ENCODE peak calls at places on chromosome 13, in nine cellular contexts. F, B, A, P, Z, R, G, S and Q are unnamed samples.

GRCh38 chr13:43360911-43361605 is 337.7 kb downstream of the DNAJC15 start:
- DNase-seq in B (no peak), Z (peak), F (peak), S (no peak), A (no peak), P (no peak), G (no peak), R (no peak), Q (no peak)

GRCh38 chr13:23979361-23980159 is 82.3 kb upstream of the C1QTNF9B start:
- DNase-seq in A (peak), F (peak), P (peak), S (peak), R (peak), G (peak), B (peak), Z (peak), Q (peak)

GRCh38 chr13:114115191-114115671 is 17.2 kb downstream of the RASA3 start:
- DNase-seq in B (peak), G (no peak), Z (peak), F (peak), S (no peak), A (peak), P (peak), R (no peak), Q (no peak)

GRCh38 chr13:23462815-23463559 is 29.5 kb upstream of the SACS start:
- DNase-seq in S (no peak), A (no peak), R (peak), G (no peak), B (no peak), P (no peak), F (peak), Z (no peak), Q (no peak)

GRCh38 chr13:76637651-76638111 is 248.5 kb downstream of the KCTD12 start:
- DNase-seq in P (no peak), F (peak), Z (no peak), R (no peak), B (no peak), G (no peak), A (no peak), S (no peak), Q (no peak)

GRCh38 chr13:39186205-39186880 is 148.1 kb downstream of the NHLRC3 start:
- DNase-seq in G (no peak), A (no peak), R (no peak), F (no peak), P (peak), S (no peak), Z (no peak), B (no peak), Q (no peak)

GRCh38 chr13:100349594-100349993 is 239.0 kb downstream of the GGACT start:
- DNase-seq in S (no peak), B (no peak), G (no peak), Z (no peak), R (no peak), F (no peak), P (no peak), A (no peak), Q (no peak)

GRCh38 chr13:30305456-30305855 is 1.9 kb downstream of the KATNAL1 start:
- DNase-seq in G (no peak), B (no peak), Z (no peak), S (no peak), F (no peak), A (no peak), P (no peak), R (no peak), Q (no peak)

GRCh38 chr13:60591348-60591747 is 194.3 kb downstream of the TDRD3 start:
- DNase-seq in A (no peak), G (no peak), P (no peak), F (peak), B (no peak), R (no peak), Z (no peak), S (peak), Q (no peak)

GRCh38 chr13:65670014-65670625 is 1560.0 kb downstream of the PCDH9 start:
- DNase-seq in S (no peak), G (no peak), R (no peak), B (no peak), P (no peak), F (no peak), A (no peak), Z (no peak), Q (no peak)

GRCh38 chr13:65461590-65461989 is 1768.5 kb downstream of the PCDH9 start:
- DNase-seq in P (no peak), G (no peak), B (no peak), F (peak), S (no peak), R (no peak), Z (no peak), A (no peak), Q (no peak)

GRCh38 chr13:77000475-77000874 is 8.6 kb downstream of the CLN5 start:
- DNase-seq in B (no peak), R (no peak), S (no peak), A (no peak), Z (no peak), P (no peak), G (no peak), F (no peak), Q (no peak)

GRCh38 chr13:74825170-74825948 is 656.6 kb downstream of the TBC1D4 start:
- DNase-seq in Z (no peak), G (no peak), S (peak), R (no peak), P (peak), F (peak), B (no peak), A (no peak), Q (no peak)

GRCh38 chr13:86085890-86086289 is 286.7 kb upstream of the SLITRK6 start:
- DNase-seq in F (no peak), A (no peak), R (no peak), S (no peak), P (no peak), G (no peak), B (no peak), Z (no peak), Q (no peak)

GRCh38 chr13:82661126-82661525 is 1221.1 kb downstream of the SLITRK1 start:
- DNase-seq in A (no peak), B (no peak), P (no peak), R (no peak), G (no peak), S (no peak), F (no peak), Z (no peak), Q (no peak)

GRCh38 chr13:26320766-26321165 is 66.8 kb downstream of the CDK8 start:
- DNase-seq in R (no peak), F (no peak), Z (no peak), B (no peak), A (no peak), P (no peak), G (no peak), S (no peak), Q (no peak)

GRCh38 chr13:74301200-74302063 is 167.2 kb upstream of the KLF12 start:
- DNase-seq in G (no peak), A (no peak), Z (no peak), P (no peak), B (no peak), F (peak), R (no peak), S (no peak), Q (no peak)

GRCh38 chr13:75739244-75739868 is 103.2 kb downstream of the LMO7 start:
- DNase-seq in F (peak), B (no peak), Z (no peak), P (no peak), A (no peak), S (no peak), G (no peak), R (no peak), Q (no peak)

GRCh38 chr13:79742923-79743322 is 262.0 kb downstream of the NDFIP2 start:
- DNase-seq in G (no peak), P (no peak), R (no peak), F (no peak), S (no peak), B (no peak), Z (no peak), A (no peak), Q (no peak)

GRCh38 chr13:109568273-109568900 is 218.0 kb downstream of the IRS2 start:
- DNase-seq in S (no peak), P (no peak), B (no peak), R (no peak), Z (peak), F (no peak), A (no peak), G (no peak), Q (no peak)

DNA sequence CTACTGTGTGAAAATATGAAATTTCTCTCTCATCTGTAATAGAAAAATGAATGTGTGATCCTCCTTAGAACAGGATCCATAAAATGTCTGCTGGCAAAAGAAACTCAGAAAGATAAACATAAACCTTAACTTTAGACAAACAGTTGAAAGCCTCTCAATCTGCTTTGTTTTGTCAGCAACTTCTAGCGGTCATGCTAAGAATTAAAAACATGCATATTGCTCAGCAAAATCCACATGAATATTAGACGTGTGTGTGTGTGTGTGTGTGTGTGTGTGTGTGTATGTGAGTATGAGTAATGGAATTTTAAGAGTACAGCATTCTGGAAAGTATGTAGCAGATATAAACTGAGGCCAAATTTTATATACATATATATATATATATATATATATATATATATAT is 1779.2 kb upstream of the MIR17HG start:
- DNase-seq in R (no peak), A (no peak), S (no peak), Z (no peak), G (no peak), B (no peak), P (no peak), F (peak), Q (no peak)
- TF ChIP-seq CTCF in R (no peak), A (no peak), S (no peak), Z (no peak), G (no peak), B (no peak), P (no peak), F (no peak), Q (no peak)

DNA sequence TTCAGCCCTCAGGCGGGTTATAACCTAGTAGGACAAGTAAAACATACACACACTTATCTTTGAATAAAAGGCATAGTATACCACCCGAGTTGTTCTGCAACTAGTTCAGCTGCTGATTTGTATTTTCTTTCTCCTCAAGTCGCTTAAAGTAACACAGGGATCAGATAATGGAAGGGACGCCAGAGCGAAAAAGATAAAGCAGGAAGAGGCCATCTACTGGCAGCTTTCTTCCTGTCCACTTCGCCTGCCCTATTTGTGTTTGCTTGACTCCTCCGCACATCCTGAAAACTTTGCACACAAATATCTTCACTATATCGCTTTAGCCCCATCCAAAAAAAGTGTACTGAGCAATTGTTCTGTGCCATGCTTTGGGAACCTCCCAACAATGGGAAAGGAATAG is 238.0 kb upstream of the SOX21 start:
- DNase-seq in B (no peak), Z (peak), F (no peak), G (no peak), R (no peak), P (no peak), S (no peak), A (no peak), Q (peak)
- TF ChIP-seq CTCF in B (no peak), Z (peak), F (no peak), G (no peak), R (no peak), P (no peak), S (peak), A (no peak), Q (no peak)

DNA sequence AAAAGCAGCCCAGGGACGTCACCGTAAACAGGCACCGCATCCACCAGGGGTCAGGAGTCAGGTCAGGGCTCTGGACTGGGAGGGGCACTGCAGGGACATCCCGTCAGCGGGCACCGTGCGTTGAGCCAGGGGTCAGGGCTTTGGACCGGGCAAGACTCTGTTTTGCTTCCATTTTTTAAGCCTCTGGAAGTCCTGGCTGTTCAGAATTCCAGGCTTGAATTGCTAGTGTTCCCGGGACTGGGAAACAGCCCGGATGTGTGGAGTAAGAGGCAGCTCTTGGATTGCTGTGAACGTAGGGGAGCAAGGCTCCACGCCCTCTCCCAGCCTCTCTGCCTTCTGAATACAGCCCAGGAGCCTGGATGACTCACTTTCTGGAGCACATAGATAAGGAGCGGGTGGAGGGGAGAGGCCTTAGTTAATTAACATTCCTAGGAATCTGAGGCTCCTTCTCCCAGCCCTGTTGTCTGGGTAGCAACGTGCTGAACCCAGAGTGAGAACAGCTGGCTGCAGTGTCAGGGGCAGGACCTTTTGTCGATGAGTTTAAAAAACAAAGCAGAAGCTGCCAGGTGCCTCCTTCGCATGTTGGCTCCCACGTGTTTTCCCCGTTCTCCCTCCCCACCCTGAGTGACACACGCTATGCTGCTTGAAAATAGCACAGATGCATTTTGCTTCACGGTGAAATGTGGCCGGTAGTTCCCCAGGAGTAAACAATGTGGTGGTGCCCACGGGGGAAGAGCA is 21.9 kb downstream of the ATP11A start:
- DNase-seq in Z (peak), A (peak), R (no peak), P (peak), S (peak), F (peak), B (peak), G (peak), Q (peak)
- TF ChIP-seq CTCF in Z (peak), A (no peak), R (no peak), P (peak), S (peak), F (no peak), B (no peak), G (peak), Q (peak)

GRCh38 chr13:63902141-63902540 is 2486.5 kb upstream of the PCDH20 start:
- DNase-seq in A (no peak), F (no peak), R (no peak), P (no peak), B (no peak), S (no peak), Z (no peak), G (no peak), Q (no peak)

GRCh38 chr13:63901630-63902029 is 2486.0 kb upstream of the PCDH20 start:
- DNase-seq in B (no peak), P (no peak), A (no peak), R (no peak), G (no peak), F (no peak), Z (no peak), S (no peak), Q (no peak)
- TF ChIP-seq CTCF in B (no peak), P (no peak), A (no peak), R (no peak), G (no peak), F (no peak), Z (no peak), S (no peak), Q (no peak)

GRCh38 chr13:112876305-112877000 is 92.6 kb upstream of the MCF2L start:
- DNase-seq in P (no peak), F (no peak), A (peak), R (no peak), S (no peak), B (no peak), Z (no peak), G (no peak), Q (no peak)

GRCh38 chr13:112875627-112876026 is 93.4 kb upstream of the MCF2L start:
- DNase-seq in G (no peak), A (peak), Z (no peak), S (no peak), B (no peak), P (no peak), F (no peak), R (no peak), Q (no peak)

GRCh38 chr13:112877066-112877465 is 91.9 kb upstream of the MCF2L start:
- DNase-seq in P (no peak), Z (no peak), R (no peak), F (no peak), A (peak), G (no peak), S (no peak), B (no peak), Q (no peak)

GRCh38 chr13:112873851-112874750 is 94.9 kb upstream of the MCF2L start:
- DNase-seq in B (peak), Z (peak), R (peak), F (peak), P (peak), S (peak), G (peak), A (peak), Q (peak)

GRCh38 chr13:112874751-112875300 is 94.2 kb upstream of the MCF2L start:
- DNase-seq in Z (no peak), P (no peak), A (peak), S (no peak), B (no peak), G (no peak), F (no peak), R (no peak), Q (no peak)
- TF ChIP-seq CTCF in Z (no peak), P (no peak), A (no peak), S (no peak), B (no peak), G (no peak), F (no peak), R (no peak), Q (peak)

DNA sequence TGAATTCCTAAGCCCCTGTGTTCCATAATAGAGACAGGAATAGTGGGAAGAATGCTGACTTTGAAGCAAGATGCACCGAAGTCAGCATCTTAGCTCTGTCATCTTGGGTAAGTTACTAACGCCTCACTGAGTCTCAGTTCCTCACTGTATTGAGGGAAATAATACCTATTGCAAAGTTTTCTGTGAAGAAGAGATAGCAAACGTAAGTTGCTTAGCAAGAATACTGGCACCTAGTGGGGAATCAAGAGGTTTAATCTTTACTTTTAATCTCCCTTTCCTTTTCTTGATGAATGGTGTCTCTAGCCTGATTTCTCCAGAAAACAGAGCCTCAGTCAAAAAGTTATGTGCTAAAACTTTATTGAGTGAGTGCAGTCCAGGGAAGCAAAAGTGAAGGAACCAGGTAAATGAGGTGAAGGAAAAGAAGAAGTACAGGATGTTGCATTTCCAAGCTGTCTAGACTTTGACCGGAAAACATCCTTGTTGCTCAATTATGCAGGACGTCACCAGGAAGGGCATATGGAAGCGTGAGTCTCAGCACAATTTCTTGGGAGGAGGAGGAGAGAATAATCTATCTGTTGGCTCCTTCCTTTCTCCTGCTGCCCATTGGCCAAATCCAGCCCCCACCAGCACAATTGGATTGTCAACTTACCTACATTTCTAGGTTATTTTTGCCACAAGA is 210.0 kb downstream of the B3GLCT start:
- DNase-seq in R (no peak), B (no peak), F (peak), G (no peak), S (peak), A (no peak), P (no peak), Z (peak), Q (no peak)
- TF ChIP-seq CTCF in R (no peak), B (no peak), F (no peak), G (no peak), S (peak), A (no peak), P (no peak), Z (peak), Q (no peak)

DNA sequence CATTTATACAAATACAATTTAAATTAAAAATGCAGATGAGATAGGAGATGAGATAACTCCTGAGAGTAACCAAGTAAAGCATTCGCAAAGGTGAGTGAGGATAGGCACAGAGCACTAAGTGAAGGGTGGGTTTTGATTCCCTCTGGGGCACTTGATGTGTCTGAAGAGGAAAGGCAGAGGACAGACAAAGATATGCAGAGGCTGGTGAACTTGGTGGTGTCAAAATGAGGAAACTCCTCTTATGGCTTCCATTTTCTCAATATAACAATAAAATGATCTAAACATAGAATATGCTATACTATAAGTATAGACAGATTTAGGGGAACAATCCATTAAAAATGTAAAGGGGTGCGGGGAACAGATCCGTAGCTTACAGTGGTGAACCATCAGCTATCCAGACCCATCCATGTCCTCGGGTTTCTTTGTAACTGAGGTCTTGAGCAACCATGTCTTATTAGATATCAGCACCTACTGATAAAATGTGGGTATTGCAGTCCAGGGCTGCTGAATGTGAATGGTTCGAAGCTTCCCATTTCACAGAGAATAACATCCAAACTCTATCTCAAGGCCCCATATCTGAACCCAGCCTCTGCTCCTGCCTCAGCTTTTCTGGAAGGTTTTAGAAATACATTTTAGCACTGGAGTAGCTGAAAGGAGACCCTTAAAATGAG is 73.9 kb upstream of the SLC10A2 start:
- DNase-seq in R (peak), G (no peak), S (no peak), Z (peak), P (no peak), A (no peak), F (no peak), B (peak), Q (peak)
- TF ChIP-seq CTCF in R (peak), G (peak), S (peak), Z (peak), P (peak), A (peak), F (peak), B (no peak), Q (peak)